ENCODE peak calls at places on chromosomes 13 and 19, in four cellular contexts. One of them, this sample, is unnamed.

GRCh38 chr13:30908416-30908980 is 2.4 kb downstream of the MEDAG start:
- DNase-seq in GM12865: no peak
- DNase-seq in GM04503: no peak
- DNase-seq in NCI-H1694: no peak
- DNase-seq in this sample: no peak

GRCh38 chr19:33815410-33816340 is 19.0 kb downstream of the KCTD15 start:
- DNase-seq in NCI-H1694: no peak
- DNase-seq in GM12865: no peak
- DNase-seq in GM04503: no peak
- DNase-seq in this sample: no peak

GRCh38 chr13:21898461-21898860 is 227.6 kb downstream of the FGF9 start:
- DNase-seq in NCI-H1694: no peak
- DNase-seq in GM12865: no peak
- DNase-seq in GM04503: no peak
- DNase-seq in this sample: no peak

GRCh38 chr19:55526216-55527196 is 10.4 kb downstream of the SBK2 start:
- DNase-seq in GM12865: no peak
- DNase-seq in NCI-H1694: peak; percentile 76
- DNase-seq in GM04503: peak; percentile 20
- DNase-seq in this sample: no peak

GRCh38 chr13:112456138-112457056 is 80.2 kb downstream of the SPACA7 start:
- DNase-seq in NCI-H1694: no peak
- DNase-seq in GM12865: no peak
- DNase-seq in GM04503: no peak
- DNase-seq in this sample: peak; percentile 57

GRCh38 chr19:8337728-8338127 is 5.3 kb downstream of the KANK3 start:
- DNase-seq in GM04503: no peak
- DNase-seq in NCI-H1694: no peak
- DNase-seq in GM12865: no peak
- DNase-seq in this sample: no peak

GRCh38 chr13:66673401-66673800 is 556.7 kb downstream of the PCDH9 start:
- DNase-seq in NCI-H1694: no peak
- DNase-seq in GM04503: peak; percentile 75
- DNase-seq in GM12865: no peak
- DNase-seq in this sample: no peak

GRCh38 chr13:106003651-106004050 is 531.8 kb downstream of the EFNB2 start:
- DNase-seq in NCI-H1694: no peak
- DNase-seq in GM12865: no peak
- DNase-seq in GM04503: no peak
- DNase-seq in this sample: no peak

GRCh38 chr19:764301-764700 is 13.4 kb downstream of the MISP start:
- DNase-seq in NCI-H1694: no peak
- DNase-seq in GM12865: no peak
- DNase-seq in GM04503: no peak
- DNase-seq in this sample: no peak

GRCh38 chr19:16078759-16079707 is 2.7 kb downstream of the TPM4 start:
- DNase-seq in GM12865: peak; percentile 95
- DNase-seq in GM04503: peak; percentile 96
- DNase-seq in NCI-H1694: peak; percentile 45
- DNase-seq in this sample: peak; percentile 85

GRCh38 chr19:7614859-7615741 is 14.2 kb downstream of the XAB2 start:
- DNase-seq in GM12865: no peak
- DNase-seq in GM04503: no peak
- DNase-seq in NCI-H1694: no peak
- DNase-seq in this sample: no peak

GRCh38 chr19:55080915-55081772 is 5.5 kb downstream of the EPS8L1 start:
- DNase-seq in NCI-H1694: peak; percentile 42
- DNase-seq in GM12865: peak; percentile 96
- DNase-seq in GM04503: no peak
- DNase-seq in this sample: peak; percentile 87

GRCh38 chr13:73428137-73428536 is 369.3 kb downstream of the KLF5 start:
- DNase-seq in GM12865: no peak
- DNase-seq in GM04503: no peak
- DNase-seq in NCI-H1694: no peak
- DNase-seq in this sample: no peak

GRCh38 chr13:109790951-109791605 is 4.7 kb upstream of the IRS2 start:
- DNase-seq in NCI-H1694: peak; percentile 57
- DNase-seq in GM12865: no peak
- DNase-seq in GM04503: no peak
- DNase-seq in this sample: no peak

GRCh38 chr13:51475727-51476521 is 23.1 kb upstream of the INTS6 start:
- DNase-seq in GM12865: no peak
- DNase-seq in GM04503: no peak
- DNase-seq in NCI-H1694: no peak
- DNase-seq in this sample: no peak

GRCh38 chr13:51764184-51765141 is 39.5 kb downstream of the DHRS12 start:
- DNase-seq in NCI-H1694: no peak
- DNase-seq in GM12865: peak; percentile 82
- DNase-seq in GM04503: no peak
- DNase-seq in this sample: peak; percentile 84

GRCh38 chr13:113669231-113669870 is 2.3 kb downstream of the GRK1 start:
- DNase-seq in NCI-H1694: no peak
- DNase-seq in GM04503: no peak
- DNase-seq in GM12865: no peak
- DNase-seq in this sample: peak; percentile 35

GRCh38 chr13:113863511-113864302 is at the start of gene GAS6:
- DNase-seq in GM04503: no peak
- DNase-seq in GM12865: peak; percentile 31
- DNase-seq in NCI-H1694: no peak
- DNase-seq in this sample: peak; percentile 78

GRCh38 chr13:45749026-45749759 is 47.1 kb downstream of the CBY2 start:
- DNase-seq in GM12865: no peak
- DNase-seq in GM04503: no peak
- DNase-seq in NCI-H1694: no peak
- DNase-seq in this sample: no peak

GRCh38 chr19:3283886-3284657 is 59.6 kb downstream of the CELF5 start:
- DNase-seq in GM04503: no peak
- DNase-seq in NCI-H1694: no peak
- DNase-seq in GM12865: no peak
- DNase-seq in this sample: no peak

This sample was measured in cardiac septum.